ENCODE peak calls at places on chromosome 2, in six cellular contexts. N, F, S, L, B and X are unnamed samples.

GRCh38 chr2:136770384-136770783 is 5.0 kb downstream of the THSD7B start:
- DNase-seq in N (no peak), F (no peak), S (no peak), L (no peak), B (no peak), X (no peak)

GRCh38 chr2:173854840-173855239 is 110.3 kb downstream of the SP3 start:
- DNase-seq in N (no peak), F (no peak), S (no peak), L (no peak), B (no peak), X (no peak)

GRCh38 chr2:58240595-58240937 is 559 bp downstream of the FANCL start:
- DNase-seq in N (no peak), F (no peak), S (no peak), L (no peak), B (no peak), X (peak)

GRCh38 chr2:223005496-223005895 is 46.5 kb upstream of the KCNE4 start:
- DNase-seq in N (no peak), F (no peak), S (no peak), L (no peak), B (no peak), X (no peak)

GRCh38 chr2:182186132-182186735 is 200.6 kb downstream of the PPP1R1C start:
- DNase-seq in N (no peak), F (no peak), S (peak), L (no peak), B (no peak), X (peak)

GRCh38 chr2:64234785-64235184 is 90.6 kb upstream of the PELI1 start:
- DNase-seq in N (no peak), F (no peak), S (no peak), L (no peak), B (no peak), X (no peak)

GRCh38 chr2:237546040-237546875 is 20.1 kb upstream of the PRLH start:
- DNase-seq in N (no peak), F (no peak), S (no peak), L (no peak), B (no peak), X (no peak)

GRCh38 chr2:148167855-148168254 is 147.0 kb downstream of the MBD5 start:
- DNase-seq in N (no peak), F (no peak), S (no peak), L (no peak), B (no peak), X (no peak)

GRCh38 chr2:139495851-139496250 is 715.7 kb upstream of the NXPH2 start:
- DNase-seq in N (no peak), F (no peak), S (no peak), L (no peak), B (no peak), X (no peak)

GRCh38 chr2:196403471-196403870 is 232.1 kb upstream of the STK17B start:
- DNase-seq in N (no peak), F (no peak), S (no peak), L (no peak), B (no peak), X (no peak)